ENCODE peak calls at places on chromosomes 7 and 10, in seven cellular contexts. One of them, this sample, is unnamed.
A peak's percentile ranks its signal among the peaks of the same experiment; 100 is the strongest.

GRCh38 chr7:46485481-46486065 is 564.5 kb upstream of the IGFBP3 start:
- DNase-seq in breast epithelium: no peak
- DNase-seq in GM12878: no peak
- DNase-seq in H1: no peak
- DNase-seq in adrenal gland: no peak
- DNase-seq in transverse colon: no peak
- DNase-seq in tibial nerve: no peak
- DNase-seq in this sample: no peak

GRCh38 chr10:10891437-10891836 is 126.2 kb upstream of the CELF2 start:
- DNase-seq in GM12878: no peak
- DNase-seq in adrenal gland: no peak
- DNase-seq in tibial nerve: no peak
- DNase-seq in breast epithelium: no peak
- DNase-seq in H1: no peak
- DNase-seq in transverse colon: no peak
- DNase-seq in this sample: no peak

GRCh38 chr10:19922236-19922963 is 106.2 kb downstream of the PLXDC2 start:
- DNase-seq in adrenal gland: peak; percentile 57
- DNase-seq in H1: no peak
- DNase-seq in GM12878: no peak
- DNase-seq in tibial nerve: no peak
- DNase-seq in transverse colon: peak; percentile 23
- DNase-seq in breast epithelium: no peak
- DNase-seq in this sample: peak; percentile 19

GRCh38 chr10:11424456-11425287 is 186.8 kb downstream of the USP6NL start:
- DNase-seq in tibial nerve: no peak
- DNase-seq in transverse colon: peak; percentile 32
- DNase-seq in H1: no peak
- DNase-seq in GM12878: no peak
- DNase-seq in breast epithelium: no peak
- DNase-seq in adrenal gland: peak; percentile 62
- DNase-seq in this sample: peak; percentile 63

GRCh38 chr7:17965600-17965999 is 25.3 kb upstream of the SNX13 start:
- DNase-seq in GM12878: no peak
- DNase-seq in adrenal gland: no peak
- DNase-seq in transverse colon: no peak
- DNase-seq in breast epithelium: no peak
- DNase-seq in H1: no peak
- DNase-seq in tibial nerve: no peak
- DNase-seq in this sample: no peak

GRCh38 chr7:91993976-91994375 is 53.3 kb downstream of the AKAP9 start:
- DNase-seq in adrenal gland: no peak
- DNase-seq in transverse colon: no peak
- DNase-seq in breast epithelium: no peak
- DNase-seq in tibial nerve: no peak
- DNase-seq in H1: no peak
- DNase-seq in GM12878: no peak
- DNase-seq in this sample: no peak

GRCh38 chr10:92156874-92157273 is 134.0 kb downstream of the CPEB3 start:
- DNase-seq in transverse colon: no peak
- DNase-seq in tibial nerve: no peak
- DNase-seq in adrenal gland: no peak
- DNase-seq in breast epithelium: no peak
- DNase-seq in H1: no peak
- DNase-seq in GM12878: no peak
- DNase-seq in this sample: no peak

GRCh38 chr10:60375293-60376004 is 14.2 kb downstream of the ANK3 start:
- DNase-seq in H1: no peak
- DNase-seq in transverse colon: no peak
- DNase-seq in adrenal gland: no peak
- DNase-seq in breast epithelium: no peak
- DNase-seq in tibial nerve: no peak
- DNase-seq in GM12878: no peak
- DNase-seq in this sample: no peak

GRCh38 chr7:158489462-158490155 is 98.0 kb downstream of the PTPRN2 start:
- DNase-seq in tibial nerve: no peak
- DNase-seq in H1: no peak
- DNase-seq in adrenal gland: no peak
- DNase-seq in breast epithelium: no peak
- DNase-seq in GM12878: no peak
- DNase-seq in transverse colon: no peak
- DNase-seq in this sample: no peak

GRCh38 chr7:90715067-90715466 is 118.9 kb downstream of the CDK14 start:
- DNase-seq in adrenal gland: no peak
- DNase-seq in tibial nerve: no peak
- DNase-seq in transverse colon: no peak
- DNase-seq in breast epithelium: no peak
- DNase-seq in GM12878: no peak
- DNase-seq in H1: no peak
- DNase-seq in this sample: no peak
- H3K4me1 ChIP-seq in adrenal gland: peaks cover 6% of the 10 kb centered on the region
- H3K4me1 ChIP-seq in tibial nerve: peaks cover 3% of the 10 kb centered on the region
- H3K4me1 ChIP-seq in transverse colon: peaks cover under 1% of the 10 kb centered on the region
- H3K4me1 ChIP-seq in breast epithelium: no peaks in the 10 kb centered on the region
- H3K4me1 ChIP-seq in GM12878: no peaks in the 10 kb centered on the region
- H3K4me1 ChIP-seq in H1: no peaks in the 10 kb centered on the region
- H3K4me1 ChIP-seq in this sample: peaks cover 36% of the 10 kb centered on the region

GRCh38 chr10:96242822-96243221 is 28.5 kb downstream of the BLNK start:
- DNase-seq in tibial nerve: no peak
- DNase-seq in breast epithelium: no peak
- DNase-seq in transverse colon: no peak
- DNase-seq in H1: no peak
- DNase-seq in GM12878: no peak
- DNase-seq in adrenal gland: no peak
- DNase-seq in this sample: no peak

GRCh38 chr10:96238889-96239624 is 32.3 kb downstream of the BLNK start:
- DNase-seq in tibial nerve: no peak
- DNase-seq in breast epithelium: no peak
- DNase-seq in H1: no peak
- DNase-seq in adrenal gland: no peak
- DNase-seq in GM12878: no peak
- DNase-seq in transverse colon: no peak
- DNase-seq in this sample: no peak

GRCh38 chr10:96249264-96249663 is 22.1 kb downstream of the BLNK start:
- DNase-seq in breast epithelium: no peak
- DNase-seq in adrenal gland: no peak
- DNase-seq in GM12878: no peak
- DNase-seq in H1: no peak
- DNase-seq in tibial nerve: no peak
- DNase-seq in transverse colon: no peak
- DNase-seq in this sample: no peak

GRCh38 chr10:96244354-96244753 is 27.0 kb downstream of the BLNK start:
- DNase-seq in adrenal gland: no peak
- DNase-seq in breast epithelium: no peak
- DNase-seq in GM12878: peak; percentile 89
- DNase-seq in H1: no peak
- DNase-seq in transverse colon: peak; percentile 74
- DNase-seq in tibial nerve: no peak
- DNase-seq in this sample: no peak

DNA sequence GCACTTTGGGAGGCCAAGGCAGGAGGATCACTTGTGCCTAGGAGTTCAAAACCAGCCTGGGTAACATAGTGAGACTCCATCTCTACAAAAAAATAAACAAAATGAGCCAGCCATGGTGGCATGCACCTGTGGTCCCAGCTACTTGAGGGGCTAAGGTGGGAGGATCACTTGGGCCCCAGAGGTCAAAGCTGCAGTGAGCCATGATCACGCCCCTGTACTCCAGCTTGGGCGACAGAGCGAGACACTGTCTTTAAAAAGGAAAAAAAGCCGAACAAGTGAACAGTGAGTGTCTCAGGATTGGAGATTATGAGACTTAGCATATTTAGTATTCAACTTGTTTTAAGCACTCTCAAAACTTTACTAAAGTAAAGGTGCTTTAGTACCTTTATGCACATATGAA is 28.1 kb downstream of the BLNK start:
- DNase-seq in tibial nerve: no peak
- DNase-seq in breast epithelium: no peak
- DNase-seq in H1: no peak
- DNase-seq in GM12878: no peak
- DNase-seq in adrenal gland: no peak
- DNase-seq in transverse colon: no peak
- DNase-seq in this sample: no peak
- H3K27ac ChIP-seq in tibial nerve: no peak overlapping the region
- H3K27ac ChIP-seq in breast epithelium: no peak overlapping the region
- H3K27ac ChIP-seq in H1: no peak overlapping the region
- H3K27ac ChIP-seq in GM12878: peak overlapping the region; percentile 67
- H3K27ac ChIP-seq in adrenal gland: no peak overlapping the region
- H3K27ac ChIP-seq in transverse colon: no peak overlapping the region
- H3K27ac ChIP-seq in this sample: no peak overlapping the region

GRCh38 chr10:72276421-72277339 is 3.0 kb downstream of the DDIT4 start:
- DNase-seq in GM12878: no peak
- DNase-seq in tibial nerve: no peak
- DNase-seq in adrenal gland: peak; percentile 63
- DNase-seq in transverse colon: peak; percentile 44
- DNase-seq in H1: no peak
- DNase-seq in breast epithelium: no peak
- DNase-seq in this sample: peak; percentile 47

GRCh38 chr10:72277340-72277995 is 3.7 kb downstream of the DDIT4 start:
- DNase-seq in tibial nerve: no peak
- DNase-seq in H1: no peak
- DNase-seq in adrenal gland: no peak
- DNase-seq in transverse colon: no peak
- DNase-seq in GM12878: no peak
- DNase-seq in breast epithelium: no peak
- DNase-seq in this sample: no peak

GRCh38 chr10:72274730-72275350 is 1.1 kb downstream of the DDIT4 start:
- DNase-seq in transverse colon: peak; percentile 85
- DNase-seq in tibial nerve: peak; percentile 72
- DNase-seq in adrenal gland: peak; percentile 86
- DNase-seq in GM12878: no peak
- DNase-seq in H1: no peak
- DNase-seq in breast epithelium: peak; percentile 75
- DNase-seq in this sample: peak; percentile 84

GRCh38 chr10:72275351-72276012 is 1.8 kb downstream of the DDIT4 start:
- DNase-seq in GM12878: no peak
- DNase-seq in adrenal gland: peak; percentile 59
- DNase-seq in breast epithelium: no peak
- DNase-seq in tibial nerve: no peak
- DNase-seq in transverse colon: peak; percentile 46
- DNase-seq in H1: no peak
- DNase-seq in this sample: no peak

GRCh38 chr10:72276013-72276387 is 2.3 kb downstream of the DDIT4 start:
- DNase-seq in tibial nerve: no peak
- DNase-seq in breast epithelium: peak; percentile 86
- DNase-seq in H1: no peak
- DNase-seq in transverse colon: peak; percentile 66
- DNase-seq in adrenal gland: peak; percentile 72
- DNase-seq in GM12878: no peak
- DNase-seq in this sample: peak; percentile 93
- TF ChIP-seq POLR2A in tibial nerve: peak; percentile 29
- TF ChIP-seq POLR2A in breast epithelium: no peak
- TF ChIP-seq POLR2A in H1: no peak
- TF ChIP-seq POLR2A in transverse colon: peak; percentile 37
- TF ChIP-seq POLR2A in adrenal gland: peak; percentile 32
- TF ChIP-seq POLR2A in GM12878: peak; percentile 66
- TF ChIP-seq POLR2A in this sample: no peak

GRCh38 chr7:30309842-30310435 is 25.5 kb downstream of the ZNRF2 start:
- DNase-seq in breast epithelium: no peak
- DNase-seq in tibial nerve: no peak
- DNase-seq in GM12878: no peak
- DNase-seq in transverse colon: no peak
- DNase-seq in H1: no peak
- DNase-seq in adrenal gland: no peak
- DNase-seq in this sample: no peak

GRCh38 chr7:30313793-30314192 is 29.4 kb downstream of the ZNRF2 start:
- DNase-seq in breast epithelium: no peak
- DNase-seq in GM12878: no peak
- DNase-seq in transverse colon: no peak
- DNase-seq in adrenal gland: no peak
- DNase-seq in H1: no peak
- DNase-seq in tibial nerve: no peak
- DNase-seq in this sample: no peak

GRCh38 chr7:30313348-30313747 is 29.0 kb downstream of the ZNRF2 start:
- DNase-seq in GM12878: no peak
- DNase-seq in adrenal gland: no peak
- DNase-seq in transverse colon: no peak
- DNase-seq in tibial nerve: no peak
- DNase-seq in breast epithelium: no peak
- DNase-seq in H1: no peak
- DNase-seq in this sample: no peak

GRCh38 chr7:30310674-30311362 is 26.4 kb downstream of the ZNRF2 start:
- DNase-seq in GM12878: no peak
- DNase-seq in transverse colon: no peak
- DNase-seq in adrenal gland: no peak
- DNase-seq in breast epithelium: no peak
- DNase-seq in H1: no peak
- DNase-seq in tibial nerve: no peak
- DNase-seq in this sample: no peak

DNA sequence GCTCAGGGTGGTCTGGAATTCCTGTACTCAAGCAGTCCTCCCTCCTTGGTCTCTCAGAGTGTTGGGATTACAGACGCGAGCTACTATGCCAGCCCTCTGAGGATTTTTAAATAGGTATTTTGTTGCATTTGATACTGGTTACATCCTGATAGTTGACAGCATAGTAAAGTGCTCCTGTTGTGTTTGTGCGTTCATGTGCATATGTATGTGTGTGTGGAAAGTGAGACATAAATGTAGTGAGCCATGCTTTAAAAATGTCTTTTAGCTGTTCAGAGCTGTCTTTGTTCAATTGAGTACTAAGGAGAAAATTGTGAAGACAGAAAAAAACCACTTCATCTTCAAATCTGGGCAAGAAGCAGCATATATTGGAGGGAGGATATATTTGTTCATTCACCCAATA is 27.8 kb downstream of the ZNRF2 start:
- DNase-seq in GM12878: no peak
- DNase-seq in transverse colon: no peak
- DNase-seq in adrenal gland: no peak
- DNase-seq in H1: no peak
- DNase-seq in breast epithelium: no peak
- DNase-seq in tibial nerve: no peak
- DNase-seq in this sample: no peak
- H3K4me1 ChIP-seq in GM12878: peaks cover 24% of the 10 kb centered on the region
- H3K4me1 ChIP-seq in transverse colon: peaks cover 16% of the 10 kb centered on the region
- H3K4me1 ChIP-seq in adrenal gland: peaks cover 6% of the 10 kb centered on the region
- H3K4me1 ChIP-seq in H1: no peaks in the 10 kb centered on the region
- H3K4me1 ChIP-seq in breast epithelium: no peaks in the 10 kb centered on the region
- H3K4me1 ChIP-seq in tibial nerve: peaks cover 11% of the 10 kb centered on the region
- H3K4me1 ChIP-seq in this sample: no peaks in the 10 kb centered on the region

GRCh38 chr7:41189866-41190265 is 513.0 kb downstream of the INHBA start:
- DNase-seq in H1: no peak
- DNase-seq in adrenal gland: no peak
- DNase-seq in breast epithelium: no peak
- DNase-seq in tibial nerve: no peak
- DNase-seq in transverse colon: no peak
- DNase-seq in GM12878: no peak
- DNase-seq in this sample: no peak
- H3K27ac ChIP-seq in H1: no peak overlapping the region
- H3K27ac ChIP-seq in adrenal gland: no peak overlapping the region
- H3K27ac ChIP-seq in breast epithelium: no peak overlapping the region
- H3K27ac ChIP-seq in tibial nerve: no peak overlapping the region
- H3K27ac ChIP-seq in transverse colon: no peak overlapping the region
- H3K27ac ChIP-seq in GM12878: no peak overlapping the region
- H3K27ac ChIP-seq in this sample: no peak overlapping the region